ENCODE peak calls at places on chromosomes 6 and 20, in six cellular contexts. S is activated T-cell treated with anti-CD3 and anti-CD28 coated beads, Interleukin-2, amount 50 U/mL, for 1 hour; B is ACHN; F is Right ventricle myocardium superior; R is neuronal stem cell; N is epithelial cell of esophagus. D is an unnamed sample.

GRCh38 chr6:101296184-101296583 is 97.3 kb upstream of the GRIK2 start:
- DNase-seq in B (no peak), S (no peak), R (no peak), F (no peak), N (peak), D (peak)

GRCh38 chr20:43691928-43692524 is 25.1 kb downstream of the MYBL2 start:
- DNase-seq in N (peak), B (peak), R (peak), F (peak), S (peak), D (peak)

GRCh38 chr6:73579851-73580246 is 59.0 kb upstream of the EEF1A1 start:
- DNase-seq in S (no peak), F (no peak), B (peak), R (peak), N (peak), D (peak)

GRCh38 chr20:14142171-14142570 is 146.9 kb downstream of the MACROD2 start:
- DNase-seq in F (no peak), R (peak), N (peak), B (peak), S (no peak), D (peak)

GRCh38 chr20:7716286-7716972 is 223.8 kb downstream of the HAO1 start:
- DNase-seq in S (no peak), N (no peak), R (no peak), F (no peak), B (no peak), D (no peak)

GRCh38 chr6:41741625-41742490 is 5.3 kb downstream of the PGC start:
- DNase-seq in S (no peak), R (no peak), F (peak), B (no peak), N (peak), D (peak)

GRCh38 chr20:61416546-61416945 is 164.5 kb downstream of the CDH4 start:
- DNase-seq in B (no peak), S (no peak), N (no peak), F (no peak), R (no peak), D (no peak)

GRCh38 chr6:143955971-143956370 is 52.1 kb downstream of the PLAGL1 start:
- DNase-seq in N (peak), S (no peak), F (no peak), B (no peak), R (no peak), D (no peak)

GRCh38 chr6:166361080-166361429 is 18.7 kb upstream of the SFT2D1 start:
- DNase-seq in N (peak), R (no peak), F (peak), S (no peak), B (no peak), D (peak)

GRCh38 chr20:25706793-25707192 is 10.1 kb upstream of the ZNF337 start:
- DNase-seq in S (peak), R (no peak), F (no peak), B (no peak), N (peak), D (no peak)

GRCh38 chr20:35539756-35540212 is 2.1 kb upstream of the ERGIC3 start:
- DNase-seq in R (peak), N (peak), S (no peak), B (no peak), F (no peak), D (no peak)

GRCh38 chr6:141551318-141551717 is 581.4 kb upstream of the GJE1 start:
- DNase-seq in N (no peak), F (no peak), B (peak), R (no peak), S (no peak), D (peak)

GRCh38 chr6:38501931-38502330 is 137.8 kb downstream of the BTBD9 start:
- DNase-seq in N (no peak), F (no peak), S (no peak), B (no peak), R (no peak), D (no peak)

GRCh38 chr20:346640-347316 is at the start of gene NRSN2:
- DNase-seq in B (peak), F (peak), R (peak), S (no peak), N (no peak), D (no peak)

GRCh38 chr6:10589429-10589727 is 68.2 kb downstream of the GCNT2 start:
- DNase-seq in R (no peak), F (no peak), N (no peak), B (no peak), S (no peak), D (no peak)